ENCODE peak calls at places on chromosomes 7 and 10, in four cellular contexts. J, N, Q and R are unnamed samples.

GRCh38 chr10:88528791-88529190 is 54.3 kb downstream of the RNLS start:
- DNase-seq in J (no peak), N (peak; percentile 48), Q (no peak), R (no peak)

GRCh38 chr10:69093933-69094332 is 6.0 kb downstream of the SRGN start:
- DNase-seq in J (no peak), N (no peak), Q (no peak), R (no peak)

GRCh38 chr10:98589691-98590090 is 143.0 kb upstream of the HPS1 start:
- DNase-seq in J (no peak), N (no peak), Q (no peak), R (no peak)

GRCh38 chr10:76354349-76354748 is 922.9 kb downstream of the LRMDA start:
- DNase-seq in J (no peak), N (no peak), Q (no peak), R (no peak)

GRCh38 chr10:58512470-58513188 is at the start of gene BICC1:
- DNase-seq in J (no peak), N (peak; percentile 51), Q (peak; percentile 73), R (peak; percentile 71)

GRCh38 chr10:93915603-93916002 is 21.8 kb downstream of the SLC35G1 start:
- DNase-seq in J (no peak), N (no peak), Q (no peak), R (no peak)

GRCh38 chr7:64686493-64687184 is 20.7 kb downstream of the ZNF107 start:
- DNase-seq in J (no peak), N (no peak), Q (no peak), R (no peak)

GRCh38 chr10:3048114-3049019 is 19.0 kb upstream of the PFKP start:
- DNase-seq in J (no peak), N (peak; percentile 50), Q (no peak), R (peak; percentile 79)

GRCh38 chr7:28718523-28718922 is 239.6 kb downstream of the TRIL start:
- DNase-seq in J (no peak), N (no peak), Q (no peak), R (no peak)

GRCh38 chr10:127195571-127196226 is 692 bp downstream of the INSYN2A start:
- DNase-seq in J (no peak), N (peak; percentile 13), Q (no peak), R (no peak)

GRCh38 chr7:131222171-131222570 is 105.5 kb upstream of the MKLN1 start:
- DNase-seq in J (no peak), N (no peak), Q (no peak), R (peak; percentile 28)

GRCh38 chr7:50954245-50954644 is 171.5 kb upstream of the GRB10 start:
- DNase-seq in J (peak; percentile 13), N (no peak), Q (no peak), R (no peak)

GRCh38 chr7:2717293-2717904 is 29.4 kb downstream of the AMZ1 start:
- DNase-seq in J (no peak), N (no peak), Q (no peak), R (no peak)

GRCh38 chr7:94906035-94906796 is 1.2 kb upstream of the PPP1R9A start:
- DNase-seq in J (no peak), N (no peak), Q (no peak), R (no peak)

GRCh38 chr7:98800996-98801395 is 68.8 kb downstream of the TMEM130 start:
- DNase-seq in J (no peak), N (no peak), Q (no peak), R (no peak)

GRCh38 chr7:37359662-37360444 is 88.8 kb downstream of the ELMO1 start:
- DNase-seq in J (no peak), N (no peak), Q (no peak), R (no peak)

GRCh38 chr10:101781984-101782810 is 1.0 kb downstream of the NPM3 start:
- DNase-seq in J (no peak), N (no peak), Q (no peak), R (peak; percentile 61)

GRCh38 chr7:142010952-142011548 is 15.4 kb downstream of the MGAM start:
- DNase-seq in J (no peak), N (no peak), Q (no peak), R (no peak)

GRCh38 chr10:67837519-67838314 is at the start of gene DNAJC12:
- DNase-seq in J (peak; percentile 69), N (peak; percentile 59), Q (no peak), R (no peak)

GRCh38 chr10:112950714-112951348 is 784 bp downstream of the TCF7L2 start:
- DNase-seq in J (peak; percentile 18), N (peak; percentile 15), Q (peak; percentile 60), R (no peak)

GRCh38 chr10:58348571-58349033 is 13.8 kb downstream of the UBE2D1 start:
- DNase-seq in J (no peak), N (no peak), Q (no peak), R (no peak)

GRCh38 chr10:94285271-94285670 is 77.5 kb downstream of the NOC3L start:
- DNase-seq in J (no peak), N (no peak), Q (no peak), R (no peak)

GRCh38 chr10:101292194-101293006 is 61.6 kb upstream of the BTRC start:
- DNase-seq in J (no peak), N (no peak), Q (peak; percentile 65), R (no peak)

GRCh38 chr7:129494041-129494440 is 8.3 kb upstream of the SMKR1 start:
- DNase-seq in J (peak; percentile 53), N (peak; percentile 86), Q (no peak), R (no peak)

GRCh38 chr10:24209946-24210491 is 1.1 kb downstream of the KIAA1217 start:
- DNase-seq in J (peak; percentile 42), N (peak; percentile 84), Q (no peak), R (no peak)

DNA sequence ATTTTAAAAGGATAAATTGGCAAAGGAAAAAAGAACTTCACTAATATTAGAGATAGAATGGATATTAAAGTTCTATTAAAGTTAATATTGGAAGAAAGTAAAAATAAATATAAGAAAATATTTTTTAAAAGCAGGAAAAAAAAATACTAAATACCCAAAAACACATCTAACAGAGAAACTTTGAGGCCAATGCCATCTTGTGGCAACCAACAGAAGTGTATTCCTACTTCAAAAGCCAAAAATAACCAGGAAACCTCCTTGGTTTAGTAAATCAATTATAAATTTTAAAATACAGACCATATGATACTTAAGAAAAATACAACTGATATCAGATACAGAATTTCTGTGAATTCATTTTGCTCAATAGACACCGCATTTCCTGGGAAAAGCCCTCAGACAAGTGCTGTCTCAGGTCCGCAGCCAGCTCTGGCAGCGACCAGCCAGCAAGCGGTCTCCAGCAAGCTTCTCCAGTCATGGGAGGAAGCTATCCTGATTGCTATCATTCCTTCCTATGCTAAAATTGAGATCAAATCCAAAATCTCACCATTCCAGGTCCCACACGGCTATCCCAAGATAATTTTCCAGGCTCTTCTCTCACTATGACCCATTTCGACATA is 65.3 kb downstream of the LMBR1 start:
- DNase-seq in J (peak; percentile 22), N (no peak), Q (no peak), R (no peak)
- TF ChIP-seq CTCF in J (peak; percentile 36), N (peak; percentile 54), Q (peak; percentile 50), R (peak; percentile 16)

GRCh38 chr10:48431871-48432270 is 125.4 kb downstream of the MAPK8 start:
- DNase-seq in J (no peak), N (peak; percentile 26), Q (no peak), R (no peak)

GRCh38 chr10:48430402-48430993 is 124.0 kb downstream of the MAPK8 start:
- DNase-seq in J (no peak), N (no peak), Q (no peak), R (no peak)

GRCh38 chr10:48429309-48429708 is 122.8 kb downstream of the MAPK8 start:
- DNase-seq in J (no peak), N (no peak), Q (no peak), R (no peak)

GRCh38 chr10:48428896-48429295 is 122.4 kb downstream of the MAPK8 start:
- DNase-seq in J (no peak), N (no peak), Q (no peak), R (no peak)
- H3K36me3 ChIP-seq in J (no peaks in the 10 kb centered on the region), N (peaks cover 17% of the 10 kb centered on the region), Q (no peaks in the 10 kb centered on the region), R (peaks cover 9% of the 10 kb centered on the region)

DNA sequence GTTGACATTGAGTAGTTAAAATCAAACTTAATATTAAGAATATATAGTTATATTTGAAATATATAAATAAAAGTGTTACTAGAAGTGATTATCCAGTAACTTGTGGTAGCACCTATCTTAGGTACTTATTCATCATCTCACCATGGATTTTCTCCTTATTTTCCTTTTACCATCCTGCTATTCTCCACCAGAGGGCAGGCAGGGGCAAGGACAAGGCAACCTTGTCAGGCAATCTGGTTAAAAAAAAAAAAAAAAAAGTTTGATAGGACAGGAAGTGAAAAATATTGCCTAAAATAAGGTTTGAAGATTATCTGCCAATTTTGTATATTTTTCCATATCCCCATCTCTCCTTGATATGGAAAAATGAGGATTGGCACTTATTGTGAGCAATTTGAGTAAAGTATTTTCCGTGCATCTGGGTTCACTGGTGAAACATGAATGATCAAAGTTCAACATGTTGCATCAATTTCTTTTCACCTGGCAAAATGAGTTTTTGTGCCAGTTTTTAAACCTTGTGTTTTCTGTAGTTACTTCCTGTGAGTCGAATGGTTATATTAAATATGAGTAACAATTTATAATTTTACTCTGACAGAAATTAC is 256.7 kb downstream of the AGMO start:
- DNase-seq in J (peak; percentile 46), N (peak; percentile 10), Q (no peak), R (no peak)
- TF ChIP-seq CTCF in J (peak; percentile 62), N (peak; percentile 65), Q (peak; percentile 75), R (peak; percentile 67)

DNA sequence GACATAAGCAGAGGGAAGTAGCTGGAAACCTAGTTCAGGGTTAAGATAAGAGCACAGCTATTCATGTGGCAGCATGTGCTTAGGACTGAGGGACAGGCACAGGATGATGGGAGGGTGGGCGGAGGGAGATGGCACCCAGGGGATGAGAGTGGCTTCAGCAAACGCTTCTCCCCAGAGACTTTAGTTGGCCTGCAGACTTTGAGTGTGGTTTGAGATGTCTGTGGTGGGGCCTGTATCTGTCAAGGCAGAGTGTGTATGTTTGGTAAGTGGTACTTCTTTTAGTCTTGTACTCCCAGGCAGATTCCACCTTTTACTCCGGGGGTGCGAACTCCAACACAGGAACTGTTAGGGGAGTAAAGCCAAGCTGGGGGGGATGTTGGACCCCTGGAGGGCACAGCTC is 88.9 kb downstream of the WDFY4 start:
- DNase-seq in J (no peak), N (no peak), Q (no peak), R (no peak)
- H3K36me3 ChIP-seq in J (no peaks in the 10 kb centered on the region), N (no peaks in the 10 kb centered on the region), Q (no peaks in the 10 kb centered on the region), R (no peaks in the 10 kb centered on the region)

GRCh38 chr10:122029503-122030199 is 40.7 kb downstream of the TACC2 start:
- DNase-seq in J (no peak), N (no peak), Q (peak; percentile 63), R (peak; percentile 83)
- TF ChIP-seq CTCF in J (no peak), N (no peak), Q (no peak), R (no peak)

GRCh38 chr7:6416516-6417145 is 31.1 kb downstream of the DAGLB start:
- DNase-seq in J (no peak), N (no peak), Q (no peak), R (no peak)

GRCh38 chr7:6417408-6417807 is 30.3 kb downstream of the DAGLB start:
- DNase-seq in J (no peak), N (no peak), Q (no peak), R (no peak)

GRCh38 chr7:6409991-6410693 is 37.6 kb downstream of the DAGLB start:
- DNase-seq in J (no peak), N (no peak), Q (peak; percentile 52), R (no peak)

GRCh38 chr7:6409091-6409490 is 38.7 kb downstream of the DAGLB start:
- DNase-seq in J (no peak), N (no peak), Q (peak; percentile 50), R (no peak)

DNA sequence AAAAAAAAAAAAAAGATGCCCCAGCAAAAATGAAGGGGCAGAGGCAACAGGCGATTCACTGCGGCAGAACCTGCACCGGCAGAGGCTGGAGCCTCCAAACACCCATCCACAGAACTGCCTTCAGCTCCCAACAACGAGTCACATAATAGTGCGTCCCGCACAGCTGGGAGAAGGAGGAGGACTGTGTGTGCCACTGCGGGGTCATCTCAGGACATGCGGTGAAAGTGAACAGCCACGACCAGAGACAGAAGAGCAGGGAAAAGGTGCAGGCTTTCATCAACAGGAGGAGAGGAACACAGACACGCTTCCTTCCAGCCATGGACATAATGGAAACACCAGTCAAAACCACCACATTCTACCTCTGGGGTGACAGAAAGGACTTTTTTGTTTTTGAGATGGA is 34.1 kb downstream of the DAGLB start:
- DNase-seq in J (no peak), N (no peak), Q (no peak), R (no peak)
- H3K36me3 ChIP-seq in J (peaks cover 18% of the 10 kb centered on the region), N (peaks cover 51% of the 10 kb centered on the region), Q (peaks cover 17% of the 10 kb centered on the region), R (peaks cover 73% of the 10 kb centered on the region)